ENCODE peak calls at places on chromosomes 7 and 10, in six cellular contexts. W is CD4-positive, CD25-positive, alpha-beta regulatory T cell; J is HL-60; M is left ventricle myocardium inferior; E is CD4-positive, alpha-beta T cell; B is adrenal gland. G is an unnamed sample.
A peak's percentile ranks its signal among the peaks of the same experiment; 100 is the strongest.

GRCh38 chr7:66682350-66683093 is 53.8 kb downstream of the KCTD7 start:
- DNase-seq in W (no peak), J (peak; percentile 26), M (no peak), E (peak; percentile 8), B (peak; percentile 68), G (no peak)

GRCh38 chr7:43135129-43135528 is 22.7 kb downstream of the HECW1 start:
- DNase-seq in W (no peak), J (no peak), M (no peak), E (no peak), B (no peak), G (no peak)

GRCh38 chr10:105963450-105963849 is 1201.1 kb downstream of the SORCS1 start:
- DNase-seq in W (no peak), J (no peak), M (no peak), E (no peak), B (no peak), G (no peak)

GRCh38 chr10:3347413-3348147 is 175.0 kb upstream of the PITRM1 start:
- DNase-seq in W (no peak), J (no peak), M (no peak), E (no peak), B (no peak), G (no peak)

GRCh38 chr7:25889765-25890164 is 262.2 kb upstream of the NFE2L3 start:
- DNase-seq in W (no peak), J (no peak), M (no peak), E (no peak), B (no peak), G (no peak)

GRCh38 chr10:26357203-26357602 is 80.9 kb upstream of the APBB1IP start:
- DNase-seq in W (no peak), J (no peak), M (no peak), E (no peak), B (no peak), G (no peak)

GRCh38 chr7:66871076-66871475 is 49.9 kb upstream of the TMEM248 start:
- DNase-seq in W (no peak), J (no peak), M (no peak), E (no peak), B (no peak), G (no peak)

GRCh38 chr7:118855290-118855689 is 630.8 kb downstream of the ANKRD7 start:
- DNase-seq in W (no peak), J (no peak), M (no peak), E (no peak), B (no peak), G (no peak)

GRCh38 chr10:3020311-3020710 is 47.0 kb upstream of the PFKP start:
- DNase-seq in W (no peak), J (no peak), M (no peak), E (no peak), B (no peak), G (no peak)

GRCh38 chr10:68871731-68872342 is 29.3 kb upstream of the DDX50 start:
- DNase-seq in W (no peak), J (no peak), M (no peak), E (no peak), B (no peak), G (no peak)

GRCh38 chr10:14695833-14696232 is 78.9 kb downstream of the FAM107B start:
- DNase-seq in W (no peak), J (no peak), M (no peak), E (no peak), B (no peak), G (no peak)
- H3K27ac ChIP-seq in W (no peak overlapping the region), J (no peak overlapping the region), M (no peak overlapping the region), E (no peak overlapping the region), B (no peak overlapping the region), G (no peak overlapping the region)

DNA sequence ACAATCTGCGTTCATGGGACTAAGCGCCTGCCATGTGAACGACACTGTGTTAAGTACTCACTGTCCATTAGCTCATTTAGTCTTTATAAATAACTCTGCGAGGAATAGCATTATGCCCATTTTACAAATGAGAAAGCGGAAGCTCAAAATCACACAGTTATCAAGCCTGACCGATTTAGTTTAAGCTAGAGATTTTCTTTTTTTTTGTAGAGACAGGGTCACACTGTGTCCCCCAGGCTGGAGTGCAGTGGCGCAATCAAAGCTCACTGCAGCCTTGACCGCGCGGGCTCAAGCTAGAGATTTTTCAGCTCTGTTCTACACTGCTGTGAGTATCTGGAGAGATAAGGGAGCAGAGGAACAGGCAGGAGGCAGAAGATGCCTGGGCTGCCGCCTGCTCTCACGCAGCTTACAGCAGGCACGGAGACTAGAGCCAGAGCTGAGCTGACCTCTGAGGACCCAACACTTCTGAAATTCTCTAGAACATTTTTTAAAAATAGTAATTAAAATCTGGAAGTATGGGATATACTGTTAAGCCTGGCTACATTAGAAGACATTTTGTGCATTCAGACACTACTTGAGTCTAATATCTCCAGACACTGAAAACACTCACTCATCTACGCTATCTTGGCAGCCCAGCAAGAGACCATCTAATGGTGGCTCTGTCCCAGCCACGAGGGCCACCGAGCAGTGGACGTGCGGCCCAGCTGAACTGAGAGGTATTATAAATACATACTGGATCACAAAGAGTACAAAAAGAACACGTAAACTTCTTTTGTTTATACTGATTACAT is 38.7 kb downstream of the GNA12 start:
- DNase-seq in W (no peak), J (no peak), M (peak; percentile 57), E (no peak), B (peak; percentile 81), G (no peak)
- H3K27ac ChIP-seq in W (no peak overlapping the region), J (no peak overlapping the region), M (peak overlapping the region; percentile 86), E (no peak overlapping the region), B (peak overlapping the region; percentile 66), G (no peak overlapping the region)

DNA sequence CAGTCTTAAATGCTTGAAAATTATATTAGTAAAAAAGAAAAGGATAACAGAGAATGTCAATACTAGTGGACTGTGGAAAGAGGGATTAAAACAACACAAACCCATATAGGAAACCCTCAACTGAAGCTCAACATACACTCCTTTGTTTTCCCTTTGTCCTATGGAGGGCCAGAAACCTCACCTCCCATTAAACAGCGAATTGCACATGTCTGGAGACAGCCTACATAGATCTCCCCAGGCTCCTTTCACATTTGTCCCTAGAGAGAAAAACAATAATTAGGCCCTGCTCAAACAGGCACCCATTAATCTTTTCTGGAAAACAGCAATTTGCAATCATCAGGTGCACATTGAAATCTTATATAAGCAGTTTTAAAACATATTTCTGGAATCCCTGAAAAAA is 87.6 kb upstream of the SEMA3D start:
- DNase-seq in W (no peak), J (no peak), M (no peak), E (no peak), B (no peak), G (no peak)
- H3K27ac ChIP-seq in W (no peak overlapping the region), J (no peak overlapping the region), M (no peak overlapping the region), E (no peak overlapping the region), B (no peak overlapping the region), G (no peak overlapping the region)

DNA sequence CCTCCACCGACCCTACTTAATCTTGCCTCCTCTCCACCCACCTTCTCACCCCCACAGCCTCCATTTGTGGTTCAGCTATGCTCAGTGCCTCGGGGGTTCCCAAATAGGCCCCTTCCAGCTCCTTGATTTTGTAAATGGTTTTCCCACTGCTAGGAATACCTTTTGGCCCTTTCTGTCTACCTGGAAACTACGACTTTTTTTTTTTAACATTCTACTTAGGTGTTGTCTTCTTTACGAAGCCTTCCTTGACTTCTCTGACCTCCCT is 27.2 kb upstream of the PDCD4 start:
- DNase-seq in W (no peak), J (no peak), M (no peak), E (no peak), B (no peak), G (no peak)
- H3K27ac ChIP-seq in W (no peak overlapping the region), J (no peak overlapping the region), M (no peak overlapping the region), E (no peak overlapping the region), B (no peak overlapping the region), G (no peak overlapping the region)